ENCODE peak calls at places on chromosomes 16 and 17, in four cellular contexts. N is body of pancreas, A is RWPE1, H is endothelial cell. I is an unnamed sample.

GRCh38 chr16:73124097-73124652 is 76.2 kb upstream of the ZFHX3 start:
- DNase-seq in N (no peak), A (no peak), H (no peak), I (no peak)

GRCh38 chr17:40819528-40820125 is 2.8 kb downstream of the KRT10 start:
- DNase-seq in A (peak), H (peak), N (no peak), I (no peak)

GRCh38 chr17:82317394-82318168 is at the start of gene CD7:
- DNase-seq in A (no peak), N (no peak), H (no peak), I (no peak)

GRCh38 chr16:68596266-68596665 is 48.8 kb upstream of the CDH3 start:
- DNase-seq in H (no peak), A (no peak), N (no peak), I (no peak)

GRCh38 chr16:4316732-4317461 is 1.0 kb downstream of the GLIS2 start:
- DNase-seq in A (no peak), H (no peak), N (peak), I (peak)

GRCh38 chr17:29640413-29640812 is 17.7 kb upstream of the CORO6 start:
- DNase-seq in A (no peak), N (no peak), H (no peak), I (no peak)

GRCh38 chr16:48378836-48379235 is 6.4 kb downstream of the SIAH1 start:
- DNase-seq in A (no peak), N (no peak), H (no peak), I (no peak)

GRCh38 chr17:73644145-73645049 is at the start of gene SDK2:
- DNase-seq in H (peak), N (no peak), A (peak), I (no peak)

GRCh38 chr17:43732961-43733360 is 25.6 kb downstream of the SOST start:
- DNase-seq in H (no peak), A (no peak), N (no peak), I (no peak)

GRCh38 chr16:12896562-12896961 is 4.8 kb upstream of the SHISA9 start:
- DNase-seq in H (peak), N (peak), A (no peak), I (no peak)

GRCh38 chr16:79379083-79379482 is 221.5 kb downstream of the MAF start:
- DNase-seq in H (no peak), A (no peak), N (no peak), I (no peak)

GRCh38 chr16:4692460-4693295 is 684 bp upstream of the NUDT16L1 start:
- DNase-seq in H (no peak), A (no peak), N (no peak), I (no peak)

GRCh38 chr16:57533618-57534336 is 2.6 kb downstream of the CCDC102A start:
- DNase-seq in H (no peak), N (peak), A (no peak), I (peak)

GRCh38 chr17:57632294-57632693 is 112.8 kb downstream of the CCDC182 start:
- DNase-seq in A (no peak), H (no peak), N (no peak), I (no peak)

GRCh38 chr16:20674684-20675487 is 22.6 kb downstream of the ACSM1 start:
- DNase-seq in H (no peak), N (peak), A (no peak), I (no peak)

GRCh38 chr17:7897773-7898172 is 9.2 kb downstream of the CHD3 start:
- DNase-seq in A (peak), H (no peak), N (peak), I (no peak)

GRCh38 chr16:20971420-20971819 is 70.8 kb downstream of the LYRM1 start:
- DNase-seq in A (peak), N (no peak), H (no peak), I (no peak)

GRCh38 chr17:50697663-50698272 is 9.9 kb downstream of the ANKRD40 start:
- DNase-seq in A (no peak), N (no peak), H (no peak), I (no peak)
- TF ChIP-seq CTCF in A (no peak), N (no peak), H (no peak), I (no peak)

GRCh38 chr16:1331712-1332617 is 1.5 kb upstream of the BAIAP3 start:
- DNase-seq in N (peak), A (peak), H (peak), I (no peak)

GRCh38 chr16:1332618-1333148 is 762 bp upstream of the BAIAP3 start:
- DNase-seq in N (no peak), H (no peak), A (no peak), I (no peak)

GRCh38 chr16:1330931-1331711 is 2.3 kb upstream of the BAIAP3 start:
- DNase-seq in N (no peak), A (no peak), H (no peak), I (no peak)

GRCh38 chr16:1327619-1327947 is 5.9 kb upstream of the BAIAP3 start:
- DNase-seq in A (no peak), H (no peak), N (no peak), I (no peak)

DNA sequence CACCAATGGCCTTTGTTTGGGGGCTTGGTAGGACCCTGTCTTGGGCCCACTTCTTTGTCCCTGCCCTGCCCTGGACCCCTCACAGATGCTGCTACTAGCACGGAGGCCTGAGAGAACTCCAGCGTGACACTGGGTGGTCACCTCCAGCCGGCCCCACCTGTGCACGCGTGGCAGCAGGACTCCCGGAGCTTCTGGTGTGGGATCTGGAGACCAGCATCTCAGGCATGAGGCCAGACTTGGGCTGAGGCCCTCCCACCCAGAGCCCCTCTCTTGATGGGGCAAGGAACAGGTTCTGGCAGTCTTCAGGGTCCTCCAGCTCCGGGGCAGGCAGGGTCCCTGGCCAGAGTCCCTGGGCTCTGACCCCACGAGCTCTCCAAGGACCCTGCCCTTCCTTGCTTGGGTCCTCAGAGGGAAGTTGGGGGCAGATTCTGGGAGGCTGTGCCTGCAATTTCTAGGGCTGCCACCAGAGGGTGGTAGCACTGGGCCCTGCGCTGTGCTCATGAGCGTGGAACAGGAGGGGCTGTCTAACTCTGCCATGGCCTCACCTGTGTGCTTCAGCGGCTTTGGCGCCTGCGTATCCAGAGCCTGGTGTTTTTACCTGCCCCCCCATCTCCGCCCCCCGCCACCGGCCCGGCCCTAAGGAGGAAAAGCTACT is 3.1 kb upstream of the BAIAP3 start:
- DNase-seq in A (no peak), N (no peak), H (no peak), I (no peak)
- TF ChIP-seq CTCF in A (peak), N (peak), H (peak), I (peak)

DNA sequence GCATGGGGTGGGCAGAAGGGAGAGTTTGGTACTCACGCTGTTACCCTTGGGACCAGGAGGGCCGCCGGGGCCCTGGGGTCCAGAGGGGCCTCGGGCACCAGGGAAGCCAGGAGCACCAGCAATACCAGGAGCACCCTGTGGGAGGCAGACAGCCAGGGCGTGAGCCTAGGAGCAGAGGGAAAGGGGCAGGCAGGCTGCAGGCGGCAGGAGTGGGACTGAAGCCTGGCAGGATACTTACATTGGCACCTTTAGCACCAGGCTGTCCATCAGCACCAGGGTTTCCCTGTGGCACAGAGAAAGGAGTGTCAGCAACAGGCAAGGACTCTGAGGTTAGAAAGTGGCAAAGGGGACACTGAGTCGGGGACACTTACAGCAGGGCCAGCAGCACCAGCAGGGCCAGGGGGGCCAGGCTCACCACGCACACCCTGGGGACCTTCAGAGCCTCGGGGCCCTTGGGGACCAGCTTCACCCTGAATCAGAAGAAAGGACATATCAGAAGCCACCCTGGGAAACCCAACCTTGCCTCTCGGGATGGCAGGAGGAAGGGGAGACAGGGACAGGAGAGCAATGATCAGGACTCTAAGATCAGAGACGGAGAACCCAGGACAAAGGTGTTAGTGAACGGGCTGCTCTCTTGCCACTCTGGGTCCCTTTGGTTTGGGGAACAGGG is 6.1 kb downstream of the COL1A1 start:
- DNase-seq in N (no peak), H (no peak), A (no peak), I (no peak)
- TF ChIP-seq CTCF in N (no peak), H (no peak), A (no peak), I (peak)

DNA sequence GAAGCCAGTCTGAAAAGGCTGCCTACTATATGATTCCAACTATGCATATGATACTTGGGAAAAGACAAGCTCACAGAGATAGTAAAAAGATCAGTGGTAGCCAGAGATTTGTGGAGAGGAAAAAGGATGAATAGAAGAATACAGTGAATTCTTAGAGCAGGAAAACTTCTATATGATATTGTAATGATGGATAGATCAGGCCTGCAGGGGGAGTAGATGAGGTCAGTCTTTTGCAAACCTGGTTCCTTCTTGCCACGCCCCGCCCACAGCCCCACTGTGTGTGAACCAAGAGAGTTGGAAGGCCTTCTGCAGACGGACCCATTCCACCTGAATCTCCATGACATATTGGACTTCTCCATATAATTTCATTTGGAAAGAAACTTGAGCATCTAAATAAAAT is 761 bp upstream of the CCL8 start:
- DNase-seq in H (no peak), N (no peak), A (no peak), I (no peak)
- TF ChIP-seq CTCF in H (no peak), N (no peak), A (no peak), I (no peak)

GRCh38 chr16:81657224-81657623 is 121.9 kb upstream of the PLCG2 start:
- DNase-seq in A (no peak), H (no peak), N (no peak), I (no peak)
- TF ChIP-seq CTCF in A (no peak), H (no peak), N (no peak), I (no peak)

GRCh38 chr16:54812229-54812628 is 118.4 kb upstream of the IRX5 start:
- DNase-seq in N (no peak), H (no peak), A (no peak), I (no peak)
- TF ChIP-seq CTCF in N (no peak), H (no peak), A (no peak), I (peak)

GRCh38 chr16:28621756-28622155 is 11.9 kb upstream of the SULT1A1 start:
- DNase-seq in H (no peak), N (no peak), A (no peak), I (no peak)

GRCh38 chr16:28623172-28623711 is 13.4 kb upstream of the SULT1A1 start:
- DNase-seq in N (peak), H (no peak), A (peak), I (peak)
- TF ChIP-seq CTCF in N (no peak), H (no peak), A (no peak), I (no peak)

GRCh38 chr17:49890077-49890821 is 42.4 kb upstream of the TAC4 start:
- DNase-seq in H (no peak), N (no peak), A (no peak), I (no peak)
- TF ChIP-seq CTCF in H (no peak), N (no peak), A (no peak), I (no peak)

DNA sequence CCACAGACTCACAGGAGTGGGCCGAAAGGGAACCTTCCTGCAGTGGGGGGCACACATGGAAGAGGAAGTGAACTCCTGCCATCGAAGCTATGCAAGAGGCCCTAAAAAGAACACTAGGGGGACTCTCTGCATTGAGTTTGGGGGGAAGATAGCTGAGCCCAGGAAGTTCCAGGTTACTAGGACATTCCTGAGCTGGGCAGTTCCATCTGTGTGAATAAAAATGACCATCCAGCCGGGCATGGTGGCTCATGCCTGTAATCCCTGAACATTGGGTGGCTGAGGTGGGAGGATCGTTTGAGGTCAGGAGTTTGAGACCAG is 211.8 kb downstream of the ZNF423 start:
- DNase-seq in N (no peak), H (no peak), A (no peak), I (no peak)
- TF ChIP-seq CTCF in N (no peak), H (no peak), A (no peak), I (peak)